ENCODE peak calls at places on chromosome 1, in eight cellular contexts. I, D, K, U, X, P, F and Q are unnamed samples.

GRCh38 chr1:226110249-226111108 is 48.0 kb downstream of the H3-3A start:
- DNase-seq in I (no peak), D (no peak), K (peak), U (peak), X (no peak), P (peak), F (peak), Q (peak)

GRCh38 chr1:244868484-244869363 is 4.4 kb upstream of the HNRNPU start:
- DNase-seq in I (no peak), D (no peak), K (no peak), U (no peak), X (no peak), P (no peak), F (no peak), Q (no peak)

GRCh38 chr1:23402286-23403037 is 22.1 kb downstream of the TCEA3 start:
- DNase-seq in I (no peak), D (no peak), K (no peak), U (no peak), X (no peak), P (no peak), F (no peak), Q (no peak)

GRCh38 chr1:88029142-88029541 is 654.9 kb upstream of the PKN2 start:
- DNase-seq in I (no peak), D (no peak), K (no peak), U (no peak), X (no peak), P (peak), F (no peak), Q (no peak)

GRCh38 chr1:1299686-1300351 is 7.9 kb downstream of the ACAP3 start:
- DNase-seq in I (no peak), D (no peak), K (no peak), U (peak), X (no peak), P (no peak), F (no peak), Q (no peak)

GRCh38 chr1:160365325-160365724 is 1.5 kb upstream of the NHLH1 start:
- DNase-seq in I (no peak), D (no peak), K (no peak), U (no peak), X (no peak), P (no peak), F (no peak), Q (no peak)

GRCh38 chr1:161266096-161266679 is 7.6 kb downstream of the PCP4L1 start:
- DNase-seq in I (no peak), D (peak), K (no peak), U (no peak), X (no peak), P (no peak), F (no peak), Q (no peak)

GRCh38 chr1:66350001-66350547 is 183.9 kb upstream of the SGIP1 start:
- DNase-seq in I (no peak), D (no peak), K (peak), U (no peak), X (peak), P (peak), F (no peak), Q (no peak)

GRCh38 chr1:218069180-218069579 is 215.9 kb upstream of the RRP15 start:
- DNase-seq in I (no peak), D (no peak), K (no peak), U (no peak), X (no peak), P (no peak), F (no peak), Q (no peak)

GRCh38 chr1:14996133-14997050 is 157.2 kb upstream of the TMEM51 start:
- DNase-seq in I (no peak), D (peak), K (no peak), U (no peak), X (no peak), P (peak), F (no peak), Q (peak)

GRCh38 chr1:234777850-234778214 is 167.9 kb upstream of the IRF2BP2 start:
- DNase-seq in I (no peak), D (no peak), K (no peak), U (no peak), X (no peak), P (no peak), F (no peak), Q (no peak)

GRCh38 chr1:205676597-205676996 is 3.7 kb downstream of the SLC45A3 start:
- DNase-seq in I (no peak), D (no peak), K (no peak), U (no peak), X (peak), P (no peak), F (no peak), Q (peak)

GRCh38 chr1:10710489-10710888 is 86.0 kb downstream of the CASZ1 start:
- DNase-seq in I (no peak), D (no peak), K (no peak), U (no peak), X (no peak), P (no peak), F (no peak), Q (no peak)